ENCODE peak calls at places on chromosomes 6 and 20, in six cellular contexts. C is GM12891, M is esophagus squamous epithelium, H is M059J, T is mucosa of descending colon, A is iPS-NIHi11. X is an unnamed sample.

GRCh38 chr20:25065625-25066338 is 7.8 kb upstream of the ACSS1 start:
- DNase-seq in C (no peak), M (no peak), H (peak; percentile 64), T (peak; percentile 64), A (peak; percentile 51), X (peak; percentile 68)

GRCh38 chr6:29426654-29427053 is 11.9 kb downstream of the OR12D1 start:
- DNase-seq in C (no peak), M (no peak), H (peak; percentile 25), T (no peak), A (no peak), X (no peak)

GRCh38 chr6:157760137-157760536 is 62.9 kb upstream of the SNX9 start:
- DNase-seq in C (no peak), M (no peak), H (no peak), T (no peak), A (no peak), X (peak; percentile 38)

GRCh38 chr6:18391018-18391417 is 3.9 kb downstream of the RNF144B start:
- DNase-seq in C (no peak), M (no peak), H (no peak), T (no peak), A (no peak), X (no peak)

GRCh38 chr6:85460951-85461805 is 11.3 kb downstream of the NT5E start:
- DNase-seq in C (no peak), M (no peak), H (peak; percentile 95), T (no peak), A (no peak), X (peak; percentile 35)

GRCh38 chr6:154086510-154086909 is 47.5 kb downstream of the OPRM1 start:
- DNase-seq in C (no peak), M (no peak), H (no peak), T (no peak), A (no peak), X (no peak)

GRCh38 chr6:41459738-41460137 is 86.4 kb upstream of the FOXP4 start:
- DNase-seq in C (no peak), M (no peak), H (no peak), T (no peak), A (no peak), X (no peak)

GRCh38 chr20:43584448-43585138 is 6.1 kb upstream of the IFT52 start:
- DNase-seq in C (no peak), M (no peak), H (peak; percentile 93), T (no peak), A (no peak), X (no peak)

GRCh38 chr6:3081965-3082364 is 13.7 kb downstream of the RIPK1 start:
- DNase-seq in C (no peak), M (no peak), H (no peak), T (no peak), A (peak; percentile 23), X (no peak)

GRCh38 chr6:53014034-53014433 is 18.9 kb upstream of the GSTA4 start:
- DNase-seq in C (no peak), M (no peak), H (no peak), T (no peak), A (no peak), X (peak; percentile 56)

GRCh38 chr6:105537981-105538578 is 135.2 kb upstream of the PREP start:
- DNase-seq in C (no peak), M (no peak), H (no peak), T (no peak), A (no peak), X (no peak)

GRCh38 chr6:99119109-99120031 is 171.6 kb upstream of the FBXL4 start:
- DNase-seq in C (peak; percentile 15), M (no peak), H (peak; percentile 41), T (no peak), A (peak; percentile 59), X (peak; percentile 42)

GRCh38 chr20:16821211-16822089 is 73.3 kb downstream of the OTOR start:
- DNase-seq in C (no peak), M (no peak), H (peak; percentile 41), T (no peak), A (peak; percentile 68), X (peak; percentile 30)

GRCh38 chr6:131819507-131820228 is 11.8 kb downstream of the ENPP1 start:
- DNase-seq in C (no peak), M (no peak), H (peak; percentile 79), T (no peak), A (no peak), X (no peak)

GRCh38 chr6:101761124-101761601 is 367.7 kb downstream of the GRIK2 start:
- DNase-seq in C (no peak), M (no peak), H (peak; percentile 62), T (no peak), A (no peak), X (no peak)

GRCh38 chr6:20846602-20847028 is 312.4 kb downstream of the CDKAL1 start:
- DNase-seq in C (peak; percentile 2), M (no peak), H (peak; percentile 48), T (no peak), A (no peak), X (no peak)

GRCh38 chr6:37868447-37868825 is 48.9 kb downstream of the ZFAND3 start:
- DNase-seq in C (no peak), M (no peak), H (peak; percentile 87), T (no peak), A (no peak), X (no peak)

GRCh38 chr20:24665196-24665595 is 195.8 kb downstream of the SYNDIG1 start:
- DNase-seq in C (no peak), M (no peak), H (no peak), T (no peak), A (no peak), X (no peak)

GRCh38 chr6:99491159-99491558 is 24.1 kb downstream of the USP45 start:
- DNase-seq in C (no peak), M (no peak), H (no peak), T (no peak), A (no peak), X (no peak)

GRCh38 chr20:10857362-10858070 is 183.7 kb upstream of the JAG1 start:
- DNase-seq in C (no peak), M (no peak), H (peak; percentile 98), T (peak; percentile 64), A (no peak), X (peak; percentile 98)

GRCh38 chr20:63707558-63708300 is at the start of the genes ARFRP1 and ZGPAT:
- DNase-seq in C (peak; percentile 91), M (no peak), H (peak; percentile 85), T (peak; percentile 95), A (peak; percentile 98), X (peak; percentile 88)

GRCh38 chr6:14841901-14842421 is 403.9 kb upstream of the JARID2 start:
- DNase-seq in C (no peak), M (no peak), H (peak; percentile 92), T (no peak), A (no peak), X (no peak)

GRCh38 chr6:27893836-27894807 is 18.1 kb downstream of the OR2B2 start:
- DNase-seq in C (no peak), M (peak; percentile 41), H (peak; percentile 98), T (peak; percentile 82), A (peak; percentile 45), X (peak; percentile 95)

GRCh38 chr6:3159805-3160781 is 2.7 kb upstream of the TUBB2A start:
- DNase-seq in C (no peak), M (peak; percentile 10), H (peak; percentile 47), T (peak; percentile 86), A (no peak), X (peak; percentile 99)

GRCh38 chr6:35014786-35015185 is 125.7 kb downstream of the ANKS1A start:
- DNase-seq in C (no peak), M (no peak), H (peak; percentile 61), T (no peak), A (no peak), X (no peak)

GRCh38 chr6:2990179-2990931 is 9.3 kb upstream of the NQO2 start:
- DNase-seq in C (no peak), M (no peak), H (peak; percentile 71), T (peak; percentile 54), A (no peak), X (peak; percentile 72)

GRCh38 chr6:158631678-158632537 is 12.6 kb downstream of the DYNLT1 start:
- DNase-seq in C (no peak), M (no peak), H (peak; percentile 97), T (peak; percentile 83), A (no peak), X (peak; percentile 93)

GRCh38 chr6:53912661-53913060 is 117.9 kb downstream of the LRRC1 start:
- DNase-seq in C (no peak), M (no peak), H (no peak), T (no peak), A (no peak), X (no peak)

GRCh38 chr6:169865346-169866139 is 114.1 kb downstream of the ERMARD start:
- DNase-seq in C (no peak), M (no peak), H (no peak), T (no peak), A (no peak), X (no peak)

GRCh38 chr20:11814276-11814675 is 103.4 kb upstream of the BTBD3 start:
- DNase-seq in C (no peak), M (no peak), H (peak; percentile 97), T (no peak), A (no peak), X (no peak)

GRCh38 chr20:41364967-41365765 is 1.5 kb downstream of the EMILIN3 start:
- DNase-seq in C (no peak), M (no peak), H (no peak), T (no peak), A (no peak), X (no peak)

X was measured in small intestine.